ENCODE peak calls at places on chromosome 17, in ten cellular contexts. L is stimulated activated CD4-positive, alpha-beta T cell treated with anti-CD3 and anti-CD28 coated beads, Interleukin-1b, Interleukin-23, amount 100 ng/mL, for 4 hours; Z is iPS-NIHi11; M is CD4-positive, alpha-beta memory T cell; P is AG08396; G is brain microvascular endothelial cell; C is HT1080; B is left cardiac atrium; U is AG04450; O is activated CD4-positive, alpha-beta T cell treated with anti-CD3 and anti-CD28 coated beads for 4 hours. W is an unnamed sample.

GRCh38 chr17:9982159-9982558 is 77.1 kb upstream of the RCVRN start:
- DNase-seq in L (no peak), Z (peak), M (no peak), P (no peak), G (no peak), C (no peak), B (no peak), U (no peak), O (no peak), W (peak)

GRCh38 chr17:59848385-59848668 is 44.4 kb downstream of the TUBD1 start:
- DNase-seq in L (no peak), Z (no peak), M (no peak), P (no peak), G (no peak), C (no peak), B (no peak), U (no peak), O (no peak), W (no peak)

GRCh38 chr17:7208754-7209460 is 10.7 kb downstream of the DLG4 start:
- DNase-seq in L (no peak), Z (no peak), M (no peak), P (no peak), G (no peak), C (no peak), B (no peak), U (no peak), O (no peak), W (no peak)

GRCh38 chr17:788551-788950 is 6.4 kb downstream of the MRM3 start:
- DNase-seq in L (no peak), Z (no peak), M (no peak), P (no peak), G (no peak), C (no peak), B (no peak), U (no peak), O (no peak), W (no peak)

GRCh38 chr17:9021985-9022552 is 759 bp downstream of the NTN1 start:
- DNase-seq in L (peak), Z (peak), M (no peak), P (peak), G (no peak), C (no peak), B (peak), U (no peak), O (no peak), W (no peak)

GRCh38 chr17:63542218-63542545 is 8.1 kb upstream of the DCAF7 start:
- DNase-seq in L (no peak), Z (no peak), M (no peak), P (no peak), G (no peak), C (no peak), B (no peak), U (no peak), O (no peak), W (no peak)

GRCh38 chr17:68748381-68748780 is 147.2 kb upstream of the FAM20A start:
- DNase-seq in L (no peak), Z (no peak), M (no peak), P (no peak), G (no peak), C (no peak), B (no peak), U (no peak), O (no peak), W (no peak)

GRCh38 chr17:57636274-57636673 is 108.8 kb downstream of the CCDC182 start:
- DNase-seq in L (no peak), Z (no peak), M (no peak), P (no peak), G (no peak), C (no peak), B (no peak), U (no peak), O (no peak), W (no peak)

GRCh38 chr17:66353937-66354401 is 51.6 kb downstream of the PRKCA start:
- DNase-seq in L (no peak), Z (no peak), M (no peak), P (no peak), G (peak), C (peak), B (no peak), U (peak), O (no peak), W (no peak)

GRCh38 chr17:38750312-38751121 is 2.0 kb upstream of the PSMB3 start:
- DNase-seq in L (no peak), Z (no peak), M (no peak), P (no peak), G (no peak), C (no peak), B (no peak), U (no peak), O (no peak), W (peak)

GRCh38 chr17:41687828-41688640 is 651 bp upstream of the EIF1 start:
- DNase-seq in L (peak), Z (no peak), M (no peak), P (no peak), G (no peak), C (peak), B (peak), U (no peak), O (peak), W (no peak)

GRCh38 chr17:69900101-69900500 is 174.9 kb upstream of the KCNJ16 start:
- DNase-seq in L (no peak), Z (no peak), M (no peak), P (no peak), G (no peak), C (no peak), B (no peak), U (no peak), O (no peak), W (no peak)

GRCh38 chr17:17520599-17521232 is 24.5 kb upstream of the RASD1 start:
- DNase-seq in L (no peak), Z (no peak), M (no peak), P (no peak), G (no peak), C (no peak), B (no peak), U (no peak), O (no peak), W (no peak)

GRCh38 chr17:4540224-4541040 is 14.8 kb downstream of the MYBBP1A start:
- DNase-seq in L (no peak), Z (peak), M (no peak), P (no peak), G (no peak), C (no peak), B (peak), U (no peak), O (no peak), W (peak)

GRCh38 chr17:69761767-69762321 is 313.2 kb upstream of the KCNJ16 start:
- DNase-seq in L (no peak), Z (peak), M (no peak), P (peak), G (no peak), C (peak), B (no peak), U (peak), O (no peak), W (peak)

GRCh38 chr17:427327-427726 is 74.7 kb upstream of the RPH3AL start:
- DNase-seq in L (no peak), Z (peak), M (no peak), P (no peak), G (no peak), C (no peak), B (no peak), U (no peak), O (no peak), W (no peak)

GRCh38 chr17:81200695-81201580 is 21.8 kb downstream of the CEP131 start:
- DNase-seq in L (no peak), Z (peak), M (no peak), P (peak), G (peak), C (peak), B (peak), U (peak), O (no peak), W (peak)

GRCh38 chr17:77649717-77650211 is 308.7 kb upstream of the TNRC6C start:
- DNase-seq in L (no peak), Z (no peak), M (no peak), P (peak), G (peak), C (peak), B (no peak), U (no peak), O (no peak), W (peak)

GRCh38 chr17:41996855-41997164 is 20.4 kb downstream of the DNAJC7 start:
- DNase-seq in L (no peak), Z (no peak), M (no peak), P (no peak), G (no peak), C (no peak), B (no peak), U (no peak), O (no peak), W (no peak)

GRCh38 chr17:50360716-50361115 is 12.3 kb downstream of the MRPL27 start:
- DNase-seq in L (no peak), Z (no peak), M (no peak), P (no peak), G (no peak), C (no peak), B (no peak), U (no peak), O (no peak), W (no peak)

GRCh38 chr17:41328207-41328606 is 12.7 kb upstream of the KRTAP17-1 start:
- DNase-seq in L (no peak), Z (no peak), M (no peak), P (no peak), G (no peak), C (no peak), B (no peak), U (no peak), O (no peak), W (no peak)

GRCh38 chr17:14301761-14302401 is 1.0 kb downstream of the HS3ST3B1 start:
- DNase-seq in L (peak), Z (no peak), M (peak), P (peak), G (peak), C (peak), B (peak), U (no peak), O (peak), W (no peak)

GRCh38 chr17:12078791-12079190 is 58.1 kb downstream of the MAP2K4 start:
- DNase-seq in L (no peak), Z (no peak), M (no peak), P (peak), G (peak), C (peak), B (no peak), U (peak), O (no peak), W (peak)

GRCh38 chr17:5897320-5897911 is 172.8 kb upstream of the WSCD1 start:
- DNase-seq in L (no peak), Z (peak), M (no peak), P (no peak), G (no peak), C (no peak), B (no peak), U (no peak), O (no peak), W (peak)

GRCh38 chr17:3529817-3530741 is 27.5 kb downstream of the TRPV3 start:
- DNase-seq in L (no peak), Z (peak), M (no peak), P (peak), G (peak), C (no peak), B (peak), U (no peak), O (no peak), W (peak)

GRCh38 chr17:40938981-40939380 is 1.5 kb upstream of the KRT23 start:
- DNase-seq in L (no peak), Z (no peak), M (no peak), P (no peak), G (no peak), C (no peak), B (no peak), U (no peak), O (no peak), W (no peak)

GRCh38 chr17:77470800-77471733 is 330.3 kb downstream of the SEC14L1 start:
- DNase-seq in L (no peak), Z (peak), M (no peak), P (no peak), G (peak), C (peak), B (peak), U (no peak), O (no peak), W (peak)

GRCh38 chr17:80692931-80693467 is 148.4 kb downstream of the RPTOR start:
- DNase-seq in L (no peak), Z (no peak), M (no peak), P (no peak), G (no peak), C (no peak), B (no peak), U (no peak), O (no peak), W (no peak)

W was measured in mesendoderm.